ENCODE peak calls at places on chromosomes 1 and 21, in nine cellular contexts. V is HT-29; N is activated CD4-positive, alpha-beta T cell treated with anti-CD3 and anti-CD28 coated beads, Interleukin-2, amount 10 ng/mL, durations not matched to agents 24 days and 14 days; Y is activated CD8-positive, alpha-beta memory T cell treated with anti-CD3 and anti-CD28 coated beads for 24 hours; X is amygdala; O is DMS 273 treated with DMSO at 0.1 percent for 48 hours; T is DMS153; R is fibroblast of lung; B is fibroblast of pulmonary artery. J is an unnamed sample.

GRCh38 chr1:227218870-227219578 is 99.3 kb downstream of the CDC42BPA start:
- DNase-seq in B (no peak), V (no peak), O (no peak), N (no peak), X (no peak), R (no peak), T (no peak), Y (no peak), J (no peak)

GRCh38 chr21:38914531-38915385 is 109.0 kb downstream of the ETS2 start:
- DNase-seq in N (no peak), R (peak), V (peak), T (peak), B (peak), Y (no peak), X (no peak), O (no peak), J (no peak)

GRCh38 chr21:43273708-43274021 is 104.9 kb downstream of the CRYAA start:
- DNase-seq in O (no peak), T (no peak), V (no peak), N (no peak), X (no peak), B (no peak), Y (no peak), R (no peak), J (no peak)

GRCh38 chr1:54287176-54287650 is 87.2 kb downstream of the MRPL37 start:
- DNase-seq in Y (peak), R (peak), T (peak), V (peak), N (peak), X (no peak), O (peak), B (peak), J (peak)

GRCh38 chr1:115136106-115136505 is 46.8 kb upstream of the TSPAN2 start:
- DNase-seq in V (no peak), X (no peak), O (no peak), B (no peak), T (no peak), N (no peak), R (peak), Y (no peak), J (no peak)

GRCh38 chr21:42176864-42177263 is 42.1 kb upstream of the ABCG1 start:
- DNase-seq in X (no peak), T (no peak), O (no peak), B (no peak), Y (no peak), R (no peak), N (no peak), V (no peak), J (no peak)

GRCh38 chr1:87243573-87243972 is 85.1 kb upstream of the LMO4 start:
- DNase-seq in Y (no peak), V (no peak), R (peak), B (peak), X (no peak), T (no peak), O (no peak), N (no peak), J (no peak)

GRCh38 chr1:96445296-96445695 is 276.3 kb upstream of the PTBP2 start:
- DNase-seq in Y (no peak), V (no peak), B (no peak), X (no peak), R (peak), N (no peak), O (no peak), T (no peak), J (no peak)

GRCh38 chr1:107789817-107790609 is 175.0 kb downstream of the VAV3 start:
- DNase-seq in B (no peak), R (no peak), Y (no peak), O (no peak), V (no peak), T (no peak), N (no peak), X (no peak), J (no peak)

GRCh38 chr1:99782397-99782796 is 16.0 kb upstream of the FRRS1 start:
- DNase-seq in N (no peak), Y (no peak), O (no peak), T (no peak), B (no peak), R (no peak), X (no peak), V (no peak), J (no peak)

GRCh38 chr1:208047476-208047934 is 136.6 kb upstream of the CD34 start:
- DNase-seq in O (no peak), V (no peak), T (no peak), N (no peak), B (peak), X (no peak), R (peak), Y (no peak), J (peak)

J was measured in fibroblast of the conjunctiva.